ENCODE peak calls at places on chromosomes 4 and X, in four cellular contexts. D is substantia nigra, M is H4, G is stomach. J is an unnamed sample.

GRCh38 chr4:121155893-121156292 is 8.2 kb downstream of the TNIP3 start:
- DNase-seq in D (no peak), M (peak), G (no peak), J (no peak)

GRCh38 chr4:16794816-16795445 is 103.5 kb downstream of the LDB2 start:
- DNase-seq in D (peak), M (peak), G (peak), J (no peak)

GRCh38 chrX:2550288-2551020 is 49.7 kb upstream of the DHRSX start:
- DNase-seq in D (no peak), M (no peak), G (no peak), J (no peak)

GRCh38 chr4:2340272-2341061 is 78.0 kb downstream of the ZFYVE28 start:
- DNase-seq in D (no peak), M (no peak), G (no peak), J (no peak)

GRCh38 chr4:158036998-158037397 is 135.8 kb downstream of the GASK1B start:
- DNase-seq in D (no peak), M (no peak), G (no peak), J (no peak)

GRCh38 chr4:121034010-121034409 is 38.3 kb downstream of the NDNF start:
- DNase-seq in D (no peak), M (peak), G (no peak), J (no peak)

GRCh38 chrX:39907964-39908616 is 189.7 kb downstream of the BCOR start:
- DNase-seq in D (peak), M (peak), G (peak), J (no peak)

GRCh38 chr4:9811796-9812195 is 30.4 kb downstream of the DRD5 start:
- DNase-seq in D (no peak), M (no peak), G (no peak), J (no peak)

GRCh38 chr4:83905952-83906351 is 370.0 kb downstream of the GPAT3 start:
- DNase-seq in D (no peak), M (peak), G (no peak), J (no peak)

GRCh38 chr4:140774510-140774909 is 18.3 kb upstream of the TBC1D9 start:
- DNase-seq in D (no peak), M (no peak), G (no peak), J (no peak)

GRCh38 chr4:159401791-159402380 is 299.0 kb downstream of the RAPGEF2 start:
- DNase-seq in D (no peak), M (peak), G (no peak), J (no peak)

GRCh38 chr4:79626102-79626501 is 218.1 kb upstream of the GK2 start:
- DNase-seq in D (no peak), M (no peak), G (no peak), J (no peak)

GRCh38 chr4:95742872-95743271 is 97.0 kb upstream of the PDHA2 start:
- DNase-seq in D (no peak), M (no peak), G (no peak), J (no peak)

GRCh38 chr4:7397206-7398103 is 37.3 kb downstream of the PSAPL1 start:
- DNase-seq in D (no peak), M (no peak), G (no peak), J (peak)

GRCh38 chrX:53714580-53715335 is 28.2 kb upstream of the HUWE1 start:
- DNase-seq in D (no peak), M (no peak), G (peak), J (no peak)

GRCh38 chr4:47513493-47513892 is 28.4 kb downstream of the ATP10D start:
- DNase-seq in D (no peak), M (no peak), G (no peak), J (no peak)

GRCh38 chrX:140918398-140919043 is 83.9 kb upstream of the SPANXB1 start:
- DNase-seq in D (no peak), M (peak), G (peak), J (no peak)

GRCh38 chr4:67725132-67725531 is 24.2 kb upstream of the UBA6 start:
- DNase-seq in D (no peak), M (no peak), G (no peak), J (no peak)

GRCh38 chrX:51899741-51900140 is 6.3 kb downstream of the MAGED1 start:
- DNase-seq in D (no peak), M (no peak), G (no peak), J (no peak)

GRCh38 chr4:83320548-83320947 is 14.1 kb downstream of the HPSE start:
- DNase-seq in D (no peak), M (no peak), G (peak), J (no peak)

GRCh38 chr4:107951551-107951950 is 20.2 kb downstream of the CYP2U1 start:
- DNase-seq in D (no peak), M (no peak), G (no peak), J (no peak)

GRCh38 chr4:45550766-45551366 is 573.0 kb downstream of the GABRG1 start:
- DNase-seq in D (no peak), M (no peak), G (no peak), J (no peak)

GRCh38 chr4:172998527-172999469 is 169.8 kb upstream of the GALNT7 start:
- DNase-seq in D (no peak), M (peak), G (no peak), J (no peak)

GRCh38 chrX:150361070-150361776 is 1.9 kb upstream of the MAMLD1 start:
- DNase-seq in D (no peak), M (no peak), G (no peak), J (peak)

GRCh38 chrX:43269201-43269600 is 386.9 kb upstream of the MAOA start:
- DNase-seq in D (no peak), M (no peak), G (no peak), J (no peak)

GRCh38 chr4:8773124-8773931 is 98.3 kb downstream of the HMX1 start:
- DNase-seq in D (no peak), M (no peak), G (no peak), J (no peak)

GRCh38 chrX:9352683-9353430 is 112.0 kb upstream of the TBL1X start:
- DNase-seq in D (no peak), M (peak), G (peak), J (no peak)

GRCh38 chrX:10044021-10044420 is 76.9 kb downstream of the CLDN34 start:
- DNase-seq in D (no peak), M (no peak), G (no peak), J (no peak)

GRCh38 chr4:135670548-135670947 is 1469.0 kb upstream of the PABPC4L start:
- DNase-seq in D (no peak), M (no peak), G (no peak), J (no peak)

GRCh38 chrX:1239681-1240142 is 27.3 kb upstream of the CRLF2 start:
- DNase-seq in D (no peak), M (no peak), G (peak), J (no peak)

GRCh38 chrX:147405764-147406163 is 506.0 kb upstream of the FMR1 start:
- DNase-seq in D (no peak), M (no peak), G (no peak), J (no peak)